ENCODE peak calls at places on chromosome 4, in five cellular contexts. R, Z, Q, U and S are unnamed samples.

GRCh38 chr4:54879576-54879975 is 221.8 kb downstream of the KIT start:
- DNase-seq in R (no peak), U (peak), Q (no peak), Z (no peak), S (no peak)

GRCh38 chr4:110196206-110196870 is 2.1 kb downstream of the ELOVL6 start:
- DNase-seq in R (peak), Z (peak), U (no peak), Q (peak), S (peak)

GRCh38 chr4:98203406-98204235 is 57.6 kb upstream of the RAP1GDS1 start:
- DNase-seq in Q (no peak), Z (no peak), R (no peak), U (no peak), S (no peak)

GRCh38 chr4:26713563-26714145 is 129.8 kb downstream of the TBC1D19 start:
- DNase-seq in R (no peak), Z (no peak), Q (no peak), U (no peak), S (no peak)

GRCh38 chr4:74402692-74403460 is 37.9 kb downstream of the EREG start:
- DNase-seq in Q (no peak), R (no peak), Z (no peak), U (no peak), S (no peak)

GRCh38 chr4:39036172-39036571 is 4.0 kb upstream of the TMEM156 start:
- DNase-seq in R (no peak), Q (no peak), U (no peak), Z (no peak), S (no peak)

GRCh38 chr4:171340282-171340681 is 472.9 kb upstream of the GALNTL6 start:
- DNase-seq in Z (no peak), Q (no peak), R (no peak), U (no peak), S (no peak)

GRCh38 chr4:112648263-112649054 is 11.5 kb downstream of the LARP7 start:
- DNase-seq in Q (no peak), U (no peak), R (no peak), Z (no peak), S (no peak)